ENCODE peak calls at places on chromosomes 11 and 22, in six cellular contexts. One of them, this sample, is unnamed.
A peak's percentile ranks its signal among the peaks of the same experiment; 100 is the strongest.

GRCh38 chr22:50676211-50676636 is 3.6 kb downstream of the SHANK3 start:
- DNase-seq in PC-3: no peak
- DNase-seq in ovary: no peak
- DNase-seq in right lobe of liver: no peak
- DNase-seq in IMR-90: no peak
- DNase-seq in uterus: no peak
- DNase-seq in this sample: no peak

GRCh38 chr22:40668611-40669390 is 10.5 kb upstream of the MCHR1 start:
- DNase-seq in PC-3: peak; percentile 55
- DNase-seq in ovary: no peak
- DNase-seq in right lobe of liver: no peak
- DNase-seq in IMR-90: peak; percentile 89
- DNase-seq in uterus: no peak
- DNase-seq in this sample: no peak

GRCh38 chr22:30667092-30667485 is 586 bp downstream of the DUSP18 start:
- DNase-seq in PC-3: no peak
- DNase-seq in ovary: no peak
- DNase-seq in right lobe of liver: no peak
- DNase-seq in IMR-90: no peak
- DNase-seq in uterus: no peak
- DNase-seq in this sample: no peak

GRCh38 chr22:22185844-22186499 is 58.6 kb upstream of the VPREB1 start:
- DNase-seq in PC-3: no peak
- DNase-seq in ovary: no peak
- DNase-seq in right lobe of liver: no peak
- DNase-seq in IMR-90: no peak
- DNase-seq in uterus: no peak
- DNase-seq in this sample: no peak

GRCh38 chr11:96219981-96220623 is 122.9 kb downstream of the MAML2 start:
- DNase-seq in PC-3: peak; percentile 70
- DNase-seq in ovary: no peak
- DNase-seq in right lobe of liver: no peak
- DNase-seq in IMR-90: peak; percentile 62
- DNase-seq in uterus: no peak
- DNase-seq in this sample: no peak

GRCh38 chr11:128508785-128509518 is 78.4 kb downstream of the ETS1 start:
- DNase-seq in PC-3: peak; percentile 83
- DNase-seq in ovary: no peak
- DNase-seq in right lobe of liver: no peak
- DNase-seq in IMR-90: peak; percentile 86
- DNase-seq in uterus: no peak
- DNase-seq in this sample: no peak

GRCh38 chr22:22030493-22031182 is 48.1 kb upstream of the TOP3B start:
- DNase-seq in PC-3: no peak
- DNase-seq in ovary: peak; percentile 26
- DNase-seq in right lobe of liver: no peak
- DNase-seq in IMR-90: peak; percentile 50
- DNase-seq in uterus: peak; percentile 26
- DNase-seq in this sample: peak; percentile 20

GRCh38 chr11:122731500-122731913 is 76.0 kb downstream of the UBASH3B start:
- DNase-seq in PC-3: peak; percentile 87
- DNase-seq in ovary: no peak
- DNase-seq in right lobe of liver: no peak
- DNase-seq in IMR-90: peak; percentile 97
- DNase-seq in uterus: no peak
- DNase-seq in this sample: no peak

GRCh38 chr11:66061268-66061667 is 8.8 kb upstream of the PACS1 start:
- DNase-seq in PC-3: no peak
- DNase-seq in ovary: no peak
- DNase-seq in right lobe of liver: no peak
- DNase-seq in IMR-90: no peak
- DNase-seq in uterus: no peak
- DNase-seq in this sample: no peak

GRCh38 chr11:70005107-70005818 is 72.9 kb upstream of the ANO1 start:
- DNase-seq in PC-3: peak; percentile 78
- DNase-seq in ovary: no peak
- DNase-seq in right lobe of liver: no peak
- DNase-seq in IMR-90: peak; percentile 96
- DNase-seq in uterus: no peak
- DNase-seq in this sample: no peak

GRCh38 chr22:23754980-23755636 is 883 bp upstream of the VPREB3 start:
- DNase-seq in PC-3: no peak
- DNase-seq in ovary: no peak
- DNase-seq in right lobe of liver: no peak
- DNase-seq in IMR-90: no peak
- DNase-seq in uterus: no peak
- DNase-seq in this sample: no peak

GRCh38 chr22:25496396-25497064 is 67.9 kb upstream of the GRK3 start:
- DNase-seq in PC-3: no peak
- DNase-seq in ovary: no peak
- DNase-seq in right lobe of liver: no peak
- DNase-seq in IMR-90: peak; percentile 83
- DNase-seq in uterus: no peak
- DNase-seq in this sample: no peak

GRCh38 chr11:35116762-35117588 is 22.0 kb upstream of the CD44 start:
- DNase-seq in PC-3: no peak
- DNase-seq in ovary: no peak
- DNase-seq in right lobe of liver: no peak
- DNase-seq in IMR-90: peak; percentile 55
- DNase-seq in uterus: peak; percentile 79
- DNase-seq in this sample: peak; percentile 39

GRCh38 chr11:69842746-69843528 is 23.7 kb upstream of the FGF3 start:
- DNase-seq in PC-3: no peak
- DNase-seq in ovary: no peak
- DNase-seq in right lobe of liver: no peak
- DNase-seq in IMR-90: no peak
- DNase-seq in uterus: no peak
- DNase-seq in this sample: no peak

GRCh38 chr11:119318240-119319135 is 1.6 kb upstream of the MCAM start:
- DNase-seq in PC-3: peak; percentile 76
- DNase-seq in ovary: no peak
- DNase-seq in right lobe of liver: no peak
- DNase-seq in IMR-90: peak; percentile 81
- DNase-seq in uterus: peak; percentile 63
- DNase-seq in this sample: no peak

GRCh38 chr11:33132510-33132909 is 28.8 kb downstream of the CSTF3 start:
- DNase-seq in PC-3: no peak
- DNase-seq in ovary: no peak
- DNase-seq in right lobe of liver: no peak
- DNase-seq in IMR-90: no peak
- DNase-seq in uterus: no peak
- DNase-seq in this sample: no peak

GRCh38 chr11:126305699-126306098 is 1.8 kb downstream of the DCPS start:
- DNase-seq in PC-3: no peak
- DNase-seq in ovary: no peak
- DNase-seq in right lobe of liver: no peak
- DNase-seq in IMR-90: no peak
- DNase-seq in uterus: no peak
- DNase-seq in this sample: no peak

GRCh38 chr11:70377645-70378044 is 20.7 kb upstream of the CTTN start:
- DNase-seq in PC-3: no peak
- DNase-seq in ovary: no peak
- DNase-seq in right lobe of liver: no peak
- DNase-seq in IMR-90: no peak
- DNase-seq in uterus: no peak
- DNase-seq in this sample: no peak

DNA sequence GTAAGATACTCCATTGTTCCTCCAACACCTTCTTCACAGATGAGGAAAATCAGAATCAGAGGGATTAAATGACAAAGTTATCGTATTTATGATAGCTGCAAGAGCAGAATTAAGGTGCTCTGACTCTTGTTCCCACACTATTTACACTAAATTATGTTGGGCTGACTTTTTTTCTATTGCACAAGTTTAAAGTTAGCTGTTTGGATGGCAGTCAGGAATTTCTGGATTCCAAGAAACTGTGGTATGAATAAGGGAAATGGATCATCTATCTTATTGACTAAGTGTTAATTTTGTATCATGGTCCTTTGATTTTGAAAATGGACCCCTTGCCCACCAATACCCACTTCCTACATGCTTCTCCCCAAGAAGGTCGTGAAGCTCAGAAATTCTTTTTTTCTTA is 19.9 kb upstream of the APOA1 start:
- DNase-seq in PC-3: no peak
- DNase-seq in ovary: no peak
- DNase-seq in right lobe of liver: no peak
- DNase-seq in IMR-90: peak; percentile 26
- DNase-seq in uterus: no peak
- DNase-seq in this sample: no peak
- H3K4me1 ChIP-seq in PC-3: peaks cover 37% of the 10 kb centered on the region
- H3K4me1 ChIP-seq in ovary: peaks cover 5% of the 10 kb centered on the region
- H3K4me1 ChIP-seq in right lobe of liver: no peaks in the 10 kb centered on the region
- H3K4me1 ChIP-seq in IMR-90: peaks cover 25% of the 10 kb centered on the region
- H3K4me1 ChIP-seq in uterus: no peaks in the 10 kb centered on the region
- H3K4me1 ChIP-seq in this sample: peaks cover 9% of the 10 kb centered on the region

DNA sequence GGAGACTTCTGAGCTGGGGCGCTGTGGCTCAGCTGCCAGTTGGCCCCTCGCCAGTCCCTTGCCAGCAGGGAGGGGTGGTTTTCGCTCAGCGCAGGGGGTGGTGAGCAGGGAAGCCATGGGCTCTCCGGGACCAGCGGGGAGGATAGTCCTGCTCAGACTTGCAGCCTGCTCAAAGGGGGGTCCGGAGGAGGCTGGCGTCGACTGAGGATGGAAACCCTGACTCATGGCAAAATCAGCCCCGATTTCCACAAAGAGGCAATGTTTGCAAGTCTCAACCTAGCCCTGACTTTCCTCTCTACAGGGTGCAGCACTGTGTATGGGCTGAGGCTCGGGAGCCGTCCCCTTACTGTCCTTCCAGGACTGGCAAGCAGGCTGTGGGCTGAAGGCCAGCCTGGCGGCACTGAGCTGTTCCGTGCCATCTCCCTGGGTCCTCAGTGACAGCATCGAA is 35.1 kb downstream of the FBLN1 start:
- DNase-seq in PC-3: no peak
- DNase-seq in ovary: peak; percentile 76
- DNase-seq in right lobe of liver: no peak
- DNase-seq in IMR-90: peak; percentile 84
- DNase-seq in uterus: peak; percentile 87
- DNase-seq in this sample: peak; percentile 46
- H3K4me3 ChIP-seq in PC-3: no peak overlapping the region
- H3K4me3 ChIP-seq in ovary: no peak overlapping the region
- H3K4me3 ChIP-seq in right lobe of liver: no peak overlapping the region
- H3K4me3 ChIP-seq in IMR-90: no peak overlapping the region
- H3K4me3 ChIP-seq in uterus: no peak overlapping the region
- H3K4me3 ChIP-seq in this sample: no peak overlapping the region

GRCh38 chr11:77886401-77886800 is 65.5 kb downstream of the AAMDC start:
- DNase-seq in PC-3: no peak
- DNase-seq in ovary: no peak
- DNase-seq in right lobe of liver: no peak
- DNase-seq in IMR-90: no peak
- DNase-seq in uterus: no peak
- DNase-seq in this sample: no peak
- TF ChIP-seq CTCF in PC-3: no peak
- TF ChIP-seq CTCF in ovary: no peak
- TF ChIP-seq CTCF in right lobe of liver: no peak
- TF ChIP-seq CTCF in IMR-90: no peak
- TF ChIP-seq CTCF in uterus: no peak
- TF ChIP-seq CTCF in this sample: no peak

GRCh38 chr11:44605068-44605708 is 39.7 kb downstream of the CD82 start:
- DNase-seq in PC-3: no peak
- DNase-seq in ovary: no peak
- DNase-seq in right lobe of liver: no peak
- DNase-seq in IMR-90: no peak
- DNase-seq in uterus: no peak
- DNase-seq in this sample: no peak
- H3K4me1 ChIP-seq in PC-3: no peaks in the 10 kb centered on the region
- H3K4me1 ChIP-seq in ovary: peaks cover 37% of the 10 kb centered on the region
- H3K4me1 ChIP-seq in right lobe of liver: no peaks in the 10 kb centered on the region
- H3K4me1 ChIP-seq in IMR-90: peaks cover 32% of the 10 kb centered on the region
- H3K4me1 ChIP-seq in uterus: no peaks in the 10 kb centered on the region
- H3K4me1 ChIP-seq in this sample: peaks cover 63% of the 10 kb centered on the region